ENCODE peak calls at places on chromosomes 12 and 14, in five cellular contexts. M is memory B cell; L is heart left ventricle; H is Jurkat, Clone E6-1; C is fibroblast of villous mesenchyme. V is an unnamed sample.

GRCh38 chr12:52956987-52957386 is 8.1 kb downstream of the KRT18 start:
- DNase-seq in M (no peak), L (no peak), H (peak), C (no peak), V (no peak)

GRCh38 chr12:29650371-29650770 is 133.4 kb downstream of the TMTC1 start:
- DNase-seq in M (no peak), L (no peak), H (no peak), C (no peak), V (no peak)

GRCh38 chr14:42391146-42391821 is 784.6 kb downstream of the LRFN5 start:
- DNase-seq in M (no peak), L (no peak), H (no peak), C (no peak), V (no peak)

GRCh38 chr14:58731465-58732330 is 93.9 kb downstream of the DACT1 start:
- DNase-seq in M (no peak), L (no peak), H (no peak), C (peak), V (no peak)

GRCh38 chr12:115455268-115455681 is 771.3 kb upstream of the TBX3 start:
- DNase-seq in M (no peak), L (no peak), H (no peak), C (peak), V (no peak)

GRCh38 chr12:115507951-115508722 is 769.4 kb downstream of the MED13L start:
- DNase-seq in M (no peak), L (peak), H (no peak), C (no peak), V (no peak)

GRCh38 chr12:34338751-34339150 is 316.5 kb downstream of the ALG10 start:
- DNase-seq in M (no peak), L (no peak), H (no peak), C (no peak), V (no peak)

GRCh38 chr12:66603458-66603857 is 75.4 kb downstream of the GRIP1 start:
- DNase-seq in M (no peak), L (no peak), H (no peak), C (no peak), V (no peak)

GRCh38 chr14:67957925-67958324 is 138.3 kb downstream of the RAD51B start:
- DNase-seq in M (no peak), L (no peak), H (no peak), C (no peak), V (no peak)

GRCh38 chr12:78928200-78929074 is 63.9 kb downstream of the SYT1 start:
- DNase-seq in M (no peak), L (no peak), H (no peak), C (peak), V (no peak)

GRCh38 chr12:115354007-115354452 is 670.1 kb upstream of the TBX3 start:
- DNase-seq in M (no peak), L (peak), H (no peak), C (peak), V (no peak)

GRCh38 chr14:95174184-95174804 is 17.0 kb upstream of the DICER1 start:
- DNase-seq in M (no peak), L (no peak), H (no peak), C (peak), V (no peak)

GRCh38 chr14:59061292-59061691 is 127.2 kb upstream of the DAAM1 start:
- DNase-seq in M (no peak), L (no peak), H (no peak), C (no peak), V (no peak)

GRCh38 chr12:59372971-59373370 is 222.9 kb upstream of the SLC16A7 start:
- DNase-seq in M (no peak), L (no peak), H (no peak), C (peak), V (no peak)

GRCh38 chr12:49089831-49090773 is 4.5 kb downstream of the DHH start:
- DNase-seq in M (no peak), L (peak), H (no peak), C (peak), V (peak)